ENCODE peak calls at places on chromosomes 1 and 21, in seven cellular contexts. One of them, this sample, is unnamed.

GRCh38 chr1:204445860-204446412 is 34.3 kb upstream of the PPP1R15B start:
- DNase-seq in anterior cingulate cortex: no peak
- DNase-seq in endothelial cell: peak
- DNase-seq in body of pancreas: peak
- DNase-seq in D721Med: no peak
- DNase-seq in foreskin fibroblast: peak
- DNase-seq in nephron progenitor cell: peak
- DNase-seq in this sample: peak

GRCh38 chr1:234869182-234870019 is 259.2 kb downstream of the TOMM20 start:
- DNase-seq in anterior cingulate cortex: no peak
- DNase-seq in foreskin fibroblast: no peak
- DNase-seq in body of pancreas: no peak
- DNase-seq in D721Med: no peak
- DNase-seq in nephron progenitor cell: no peak
- DNase-seq in endothelial cell: no peak
- DNase-seq in this sample: no peak

GRCh38 chr1:15172405-15173259 is 19.1 kb downstream of the TMEM51 start:
- DNase-seq in body of pancreas: no peak
- DNase-seq in anterior cingulate cortex: no peak
- DNase-seq in foreskin fibroblast: no peak
- DNase-seq in nephron progenitor cell: no peak
- DNase-seq in endothelial cell: no peak
- DNase-seq in D721Med: no peak
- DNase-seq in this sample: no peak

GRCh38 chr1:56973898-56974752 is 8.3 kb upstream of the C8B start:
- DNase-seq in foreskin fibroblast: peak
- DNase-seq in nephron progenitor cell: no peak
- DNase-seq in D721Med: no peak
- DNase-seq in endothelial cell: no peak
- DNase-seq in anterior cingulate cortex: no peak
- DNase-seq in body of pancreas: no peak
- DNase-seq in this sample: no peak

GRCh38 chr1:151368745-151369610 is 3.5 kb downstream of the SELENBP1 start:
- DNase-seq in foreskin fibroblast: no peak
- DNase-seq in body of pancreas: no peak
- DNase-seq in anterior cingulate cortex: no peak
- DNase-seq in nephron progenitor cell: no peak
- DNase-seq in D721Med: no peak
- DNase-seq in endothelial cell: no peak
- DNase-seq in this sample: no peak

GRCh38 chr1:65279092-65279448 is 30.3 kb upstream of the DNAJC6 start:
- DNase-seq in nephron progenitor cell: no peak
- DNase-seq in endothelial cell: peak
- DNase-seq in D721Med: no peak
- DNase-seq in body of pancreas: no peak
- DNase-seq in anterior cingulate cortex: no peak
- DNase-seq in foreskin fibroblast: peak
- DNase-seq in this sample: no peak

GRCh38 chr1:153629971-153630370 is 1.7 kb downstream of the S100A1 start:
- DNase-seq in anterior cingulate cortex: peak
- DNase-seq in body of pancreas: no peak
- DNase-seq in endothelial cell: no peak
- DNase-seq in D721Med: no peak
- DNase-seq in foreskin fibroblast: no peak
- DNase-seq in nephron progenitor cell: no peak
- DNase-seq in this sample: no peak

GRCh38 chr1:199335496-199335895 is 692.0 kb upstream of the NR5A2 start:
- DNase-seq in D721Med: no peak
- DNase-seq in foreskin fibroblast: peak
- DNase-seq in endothelial cell: no peak
- DNase-seq in nephron progenitor cell: no peak
- DNase-seq in anterior cingulate cortex: no peak
- DNase-seq in body of pancreas: no peak
- DNase-seq in this sample: no peak

GRCh38 chr1:205430631-205431305 is 8.9 kb upstream of the LEMD1 start:
- DNase-seq in D721Med: no peak
- DNase-seq in nephron progenitor cell: peak
- DNase-seq in anterior cingulate cortex: peak
- DNase-seq in foreskin fibroblast: peak
- DNase-seq in endothelial cell: peak
- DNase-seq in body of pancreas: peak
- DNase-seq in this sample: no peak

GRCh38 chr1:24648919-24649318 is 5.8 kb downstream of the SRRM1 start:
- DNase-seq in anterior cingulate cortex: no peak
- DNase-seq in body of pancreas: no peak
- DNase-seq in foreskin fibroblast: no peak
- DNase-seq in endothelial cell: no peak
- DNase-seq in D721Med: no peak
- DNase-seq in nephron progenitor cell: no peak
- DNase-seq in this sample: no peak

GRCh38 chr1:107523736-107524135 is 382.9 kb downstream of the NTNG1 start:
- DNase-seq in nephron progenitor cell: no peak
- DNase-seq in anterior cingulate cortex: no peak
- DNase-seq in foreskin fibroblast: no peak
- DNase-seq in endothelial cell: no peak
- DNase-seq in body of pancreas: no peak
- DNase-seq in D721Med: no peak
- DNase-seq in this sample: no peak

GRCh38 chr1:94095112-94095637 is 25.8 kb downstream of the ABCA4 start:
- DNase-seq in D721Med: no peak
- DNase-seq in anterior cingulate cortex: peak
- DNase-seq in foreskin fibroblast: peak
- DNase-seq in endothelial cell: no peak
- DNase-seq in nephron progenitor cell: no peak
- DNase-seq in body of pancreas: peak
- DNase-seq in this sample: no peak

GRCh38 chr1:115624859-115625258 is 16.9 kb upstream of the VANGL1 start:
- DNase-seq in body of pancreas: no peak
- DNase-seq in D721Med: no peak
- DNase-seq in endothelial cell: no peak
- DNase-seq in nephron progenitor cell: no peak
- DNase-seq in anterior cingulate cortex: no peak
- DNase-seq in foreskin fibroblast: no peak
- DNase-seq in this sample: no peak

GRCh38 chr1:162196387-162196786 is 126.9 kb downstream of the NOS1AP start:
- DNase-seq in foreskin fibroblast: peak
- DNase-seq in body of pancreas: no peak
- DNase-seq in nephron progenitor cell: peak
- DNase-seq in D721Med: no peak
- DNase-seq in anterior cingulate cortex: no peak
- DNase-seq in endothelial cell: no peak
- DNase-seq in this sample: peak

GRCh38 chr1:118185083-118185899 is at the start of gene SPAG17:
- DNase-seq in anterior cingulate cortex: peak
- DNase-seq in body of pancreas: peak
- DNase-seq in endothelial cell: peak
- DNase-seq in D721Med: no peak
- DNase-seq in foreskin fibroblast: peak
- DNase-seq in nephron progenitor cell: peak
- DNase-seq in this sample: peak

GRCh38 chr1:25797939-25798338 is 2.1 kb upstream of the SELENON start:
- DNase-seq in body of pancreas: peak
- DNase-seq in D721Med: no peak
- DNase-seq in anterior cingulate cortex: no peak
- DNase-seq in foreskin fibroblast: peak
- DNase-seq in endothelial cell: peak
- DNase-seq in nephron progenitor cell: peak
- DNase-seq in this sample: no peak

GRCh38 chr1:109838838-109839240 is 71.8 kb upstream of the CSF1 start:
- DNase-seq in D721Med: no peak
- DNase-seq in body of pancreas: no peak
- DNase-seq in endothelial cell: no peak
- DNase-seq in foreskin fibroblast: peak
- DNase-seq in nephron progenitor cell: no peak
- DNase-seq in anterior cingulate cortex: no peak
- DNase-seq in this sample: no peak

GRCh38 chr1:240294566-240294965 is 202.9 kb downstream of the FMN2 start:
- DNase-seq in endothelial cell: no peak
- DNase-seq in anterior cingulate cortex: no peak
- DNase-seq in body of pancreas: no peak
- DNase-seq in foreskin fibroblast: no peak
- DNase-seq in D721Med: no peak
- DNase-seq in nephron progenitor cell: peak
- DNase-seq in this sample: no peak

GRCh38 chr1:145963218-145964019 is 956 bp downstream of the ANKRD34A start:
- DNase-seq in anterior cingulate cortex: no peak
- DNase-seq in endothelial cell: no peak
- DNase-seq in nephron progenitor cell: no peak
- DNase-seq in D721Med: no peak
- DNase-seq in foreskin fibroblast: peak
- DNase-seq in body of pancreas: no peak
- DNase-seq in this sample: no peak

GRCh38 chr1:28482702-28483101 is 23.1 kb upstream of the RCC1 start:
- DNase-seq in body of pancreas: no peak
- DNase-seq in foreskin fibroblast: no peak
- DNase-seq in D721Med: no peak
- DNase-seq in endothelial cell: no peak
- DNase-seq in nephron progenitor cell: no peak
- DNase-seq in anterior cingulate cortex: no peak
- DNase-seq in this sample: no peak

GRCh38 chr1:54803761-54804470 is 2.8 kb upstream of the TTC22 start:
- DNase-seq in endothelial cell: no peak
- DNase-seq in nephron progenitor cell: no peak
- DNase-seq in body of pancreas: peak
- DNase-seq in anterior cingulate cortex: no peak
- DNase-seq in foreskin fibroblast: peak
- DNase-seq in D721Med: no peak
- DNase-seq in this sample: no peak

GRCh38 chr1:21565285-21565684 is 56.1 kb downstream of the ALPL start:
- DNase-seq in foreskin fibroblast: no peak
- DNase-seq in anterior cingulate cortex: no peak
- DNase-seq in body of pancreas: no peak
- DNase-seq in D721Med: no peak
- DNase-seq in nephron progenitor cell: no peak
- DNase-seq in endothelial cell: no peak
- DNase-seq in this sample: no peak

GRCh38 chr1:210260087-210260486 is 27.5 kb downstream of the SERTAD4 start:
- DNase-seq in nephron progenitor cell: no peak
- DNase-seq in D721Med: peak
- DNase-seq in endothelial cell: no peak
- DNase-seq in anterior cingulate cortex: no peak
- DNase-seq in foreskin fibroblast: peak
- DNase-seq in body of pancreas: no peak
- DNase-seq in this sample: no peak

GRCh38 chr1:201346337-201346939 is 31.0 kb downstream of the TNNT2 start:
- DNase-seq in endothelial cell: peak
- DNase-seq in foreskin fibroblast: peak
- DNase-seq in body of pancreas: peak
- DNase-seq in D721Med: no peak
- DNase-seq in anterior cingulate cortex: no peak
- DNase-seq in nephron progenitor cell: peak
- DNase-seq in this sample: peak

GRCh38 chr21:17083084-17083483 is 429.8 kb upstream of the CXADR start:
- DNase-seq in nephron progenitor cell: no peak
- DNase-seq in foreskin fibroblast: no peak
- DNase-seq in anterior cingulate cortex: no peak
- DNase-seq in endothelial cell: no peak
- DNase-seq in body of pancreas: no peak
- DNase-seq in D721Med: no peak
- DNase-seq in this sample: no peak

GRCh38 chr1:183310753-183311465 is 107.3 kb downstream of the NMNAT2 start:
- DNase-seq in D721Med: no peak
- DNase-seq in nephron progenitor cell: no peak
- DNase-seq in endothelial cell: no peak
- DNase-seq in body of pancreas: peak
- DNase-seq in foreskin fibroblast: no peak
- DNase-seq in anterior cingulate cortex: no peak
- DNase-seq in this sample: no peak

GRCh38 chr1:150696995-150697927 is at the start of gene GOLPH3L:
- DNase-seq in endothelial cell: peak
- DNase-seq in D721Med: peak
- DNase-seq in body of pancreas: peak
- DNase-seq in anterior cingulate cortex: peak
- DNase-seq in foreskin fibroblast: peak
- DNase-seq in nephron progenitor cell: peak
- DNase-seq in this sample: peak

GRCh38 chr1:59139396-59139795 is 157.5 kb upstream of the FGGY start:
- DNase-seq in endothelial cell: no peak
- DNase-seq in foreskin fibroblast: no peak
- DNase-seq in body of pancreas: no peak
- DNase-seq in nephron progenitor cell: no peak
- DNase-seq in anterior cingulate cortex: no peak
- DNase-seq in D721Med: no peak
- DNase-seq in this sample: peak

GRCh38 chr1:161824618-161825017 is 58.5 kb downstream of the ATF6 start:
- DNase-seq in nephron progenitor cell: no peak
- DNase-seq in foreskin fibroblast: no peak
- DNase-seq in endothelial cell: no peak
- DNase-seq in anterior cingulate cortex: no peak
- DNase-seq in D721Med: no peak
- DNase-seq in body of pancreas: no peak
- DNase-seq in this sample: no peak

GRCh38 chr1:111320066-111320879 is 29.6 kb downstream of the CHIA start:
- DNase-seq in anterior cingulate cortex: no peak
- DNase-seq in D721Med: no peak
- DNase-seq in nephron progenitor cell: peak
- DNase-seq in body of pancreas: no peak
- DNase-seq in endothelial cell: no peak
- DNase-seq in foreskin fibroblast: no peak
- DNase-seq in this sample: no peak

GRCh38 chr1:247147781-247148180 is 24.0 kb downstream of the ZNF124 start:
- DNase-seq in endothelial cell: no peak
- DNase-seq in anterior cingulate cortex: no peak
- DNase-seq in nephron progenitor cell: no peak
- DNase-seq in D721Med: no peak
- DNase-seq in body of pancreas: no peak
- DNase-seq in foreskin fibroblast: no peak
- DNase-seq in this sample: no peak

This sample was measured in Caco-2.